ENCODE peak calls at places on chromosome 10, in eight cellular contexts. X is activated CD8-positive, alpha-beta T cell treated with anti-CD3 and anti-CD28 coated beads for 36 hours; A is upper lobe of right lung; B is A549; T is BE2C; K is coronary artery; R is OCI-LY7; V is tibial artery. L is an unnamed sample.

GRCh38 chr10:47354162-47354561 is 6.0 kb downstream of the RBP3 start:
- DNase-seq in R (no peak), V (peak; percentile 37), X (no peak), B (peak; percentile 45), K (no peak), A (no peak), T (no peak), L (no peak)

GRCh38 chr10:34407227-34407626 is 407.9 kb downstream of the PARD3 start:
- DNase-seq in B (peak; percentile 67), R (no peak), K (no peak), X (no peak), A (no peak), T (peak; percentile 71), V (no peak), L (peak; percentile 2)

GRCh38 chr10:42970451-42971250 is 106.2 kb upstream of the RET start:
- DNase-seq in B (no peak), V (peak; percentile 55), A (peak; percentile 61), T (peak; percentile 95), R (no peak), K (peak; percentile 67), X (no peak), L (no peak)

GRCh38 chr10:74486659-74487058 is 335.6 kb downstream of the ADK start:
- DNase-seq in X (no peak), B (no peak), V (no peak), T (no peak), R (no peak), A (no peak), K (no peak), L (no peak)

GRCh38 chr10:87659571-87660483 is at the start of gene PAPSS2:
- DNase-seq in V (peak; percentile 81), R (no peak), B (peak; percentile 75), A (peak; percentile 89), K (peak; percentile 81), X (peak; percentile 25), T (peak; percentile 58), L (peak; percentile 54)

GRCh38 chr10:96910488-96911395 is 78.6 kb downstream of the LCOR start:
- DNase-seq in B (peak; percentile 52), T (peak; percentile 8), R (peak; percentile 62), X (peak; percentile 15), K (no peak), A (no peak), V (no peak), L (peak; percentile 64)

GRCh38 chr10:77120012-77120411 is 517.6 kb downstream of the KCNMA1 start:
- DNase-seq in V (no peak), X (no peak), B (no peak), T (peak; percentile 30), R (no peak), K (no peak), A (no peak), L (no peak)

GRCh38 chr10:34078798-34079470 is 736.2 kb downstream of the PARD3 start:
- DNase-seq in B (no peak), X (no peak), T (no peak), V (peak; percentile 79), R (no peak), K (peak; percentile 86), A (no peak), L (no peak)

GRCh38 chr10:88163572-88163971 is 300.1 kb downstream of the PTEN start:
- DNase-seq in B (no peak), V (no peak), X (no peak), A (no peak), K (no peak), T (no peak), R (no peak), L (no peak)

GRCh38 chr10:6175329-6176055 is 27.2 kb upstream of the PFKFB3 start:
- DNase-seq in R (no peak), K (no peak), X (peak; percentile 16), T (no peak), V (no peak), B (no peak), A (peak; percentile 43), L (no peak)

GRCh38 chr10:61662794-61663259 is at the start of gene CABCOCO1:
- DNase-seq in K (peak; percentile 77), R (no peak), A (peak; percentile 88), V (peak; percentile 79), B (peak; percentile 84), X (no peak), T (no peak), L (no peak)

GRCh38 chr10:21158301-21158700 is 261.2 kb upstream of the NEBL start:
- DNase-seq in A (no peak), T (no peak), X (no peak), K (no peak), V (no peak), B (no peak), R (no peak), L (no peak)

GRCh38 chr10:68402271-68402670 is 4.8 kb downstream of the RUFY2 start:
- DNase-seq in V (no peak), R (no peak), K (no peak), A (no peak), B (no peak), T (no peak), X (no peak), L (no peak)

GRCh38 chr10:124217906-124218769 is 124.7 kb upstream of the CHST15 start:
- DNase-seq in A (no peak), V (no peak), R (peak; percentile 32), X (no peak), K (peak; percentile 58), T (no peak), B (no peak), L (no peak)
- TF ChIP-seq CTCF in A (no peak), V (no peak), R (peak; percentile 74), X (no peak), K (no peak), T (no peak), B (no peak), L (no peak)

DNA sequence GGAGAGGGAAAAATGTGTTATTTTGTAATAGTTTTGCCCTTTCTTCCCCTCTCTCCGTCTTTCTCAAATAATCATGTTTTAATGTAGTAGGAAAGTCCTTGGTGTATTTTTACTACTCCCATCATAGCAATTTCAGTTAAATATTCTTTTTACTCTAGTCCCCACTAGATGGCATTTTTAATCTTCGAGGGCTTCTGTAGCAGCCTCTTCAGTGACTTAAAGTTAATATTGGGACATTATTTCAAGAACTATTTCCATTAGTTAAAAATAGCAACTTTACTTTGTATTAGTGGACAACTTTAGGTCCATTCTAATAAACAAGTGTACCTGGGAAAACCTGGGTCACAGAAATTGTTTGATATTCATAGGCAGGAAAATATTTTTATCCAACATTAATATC is 23.0 kb downstream of the EDRF1 start:
- DNase-seq in T (no peak), V (no peak), X (no peak), R (peak; percentile 12), A (no peak), B (peak; percentile 2), K (no peak), L (no peak)
- TF ChIP-seq CTCF in T (no peak), V (no peak), X (no peak), R (peak; percentile 61), A (no peak), B (peak; percentile 42), K (no peak), L (no peak)

GRCh38 chr10:13845897-13846296 is 259.1 kb downstream of the PRPF18 start:
- DNase-seq in T (no peak), V (no peak), K (no peak), B (no peak), X (no peak), R (no peak), A (no peak), L (no peak)

GRCh38 chr10:13842119-13842518 is 255.4 kb downstream of the PRPF18 start:
- DNase-seq in A (no peak), R (no peak), B (no peak), T (no peak), K (no peak), V (no peak), X (no peak), L (no peak)

GRCh38 chr10:13848530-13849425 is 262.0 kb downstream of the PRPF18 start:
- DNase-seq in T (no peak), K (no peak), A (no peak), B (no peak), R (no peak), X (no peak), V (no peak), L (peak; percentile 58)

GRCh38 chr10:13847201-13847631 is 260.5 kb downstream of the PRPF18 start:
- DNase-seq in T (no peak), X (no peak), A (no peak), V (no peak), K (no peak), R (no peak), B (no peak), L (no peak)

GRCh38 chr10:13844651-13845050 is 257.9 kb downstream of the PRPF18 start:
- DNase-seq in T (no peak), V (no peak), X (no peak), K (no peak), A (no peak), B (no peak), R (no peak), L (no peak)
- TF ChIP-seq CTCF in T (no peak), V (no peak), X (no peak), K (no peak), A (no peak), B (no peak), R (no peak), L (no peak)

DNA sequence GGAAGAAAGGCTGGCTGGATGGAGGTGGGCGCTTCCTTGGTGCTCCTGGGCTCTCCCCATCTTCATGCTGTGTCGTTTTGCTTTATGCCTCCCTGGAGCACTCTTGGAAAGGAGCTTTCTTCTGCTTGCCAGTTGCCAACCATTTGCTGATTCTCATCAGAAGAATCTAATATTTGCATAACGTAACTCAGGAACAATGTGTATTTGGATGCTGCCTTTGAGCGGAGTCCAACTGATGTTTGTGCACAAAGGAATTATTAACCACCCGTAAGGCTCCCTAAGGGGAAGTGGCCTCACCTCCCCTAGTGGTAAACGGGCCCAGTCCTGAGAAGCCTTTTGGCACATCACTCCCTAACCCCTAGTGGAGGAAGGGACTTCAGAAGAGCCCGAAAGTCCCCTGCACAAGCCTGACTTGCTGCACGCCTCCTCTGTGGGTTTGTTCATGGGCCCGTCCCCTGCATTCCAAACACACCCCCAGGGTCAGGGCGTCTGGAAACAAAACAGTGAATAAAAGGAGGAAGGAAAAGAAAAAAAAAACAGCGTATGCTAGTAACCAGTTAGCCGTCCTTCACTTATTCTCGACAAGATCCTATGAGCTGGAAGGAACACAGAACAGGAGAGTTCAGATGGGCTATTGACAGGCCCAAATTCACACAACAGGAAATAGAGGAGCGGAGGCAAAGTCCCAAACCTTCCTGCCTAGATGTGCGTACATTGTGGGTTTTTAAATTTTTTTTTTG is 602.2 kb downstream of the LRMDA start:
- DNase-seq in A (no peak), R (no peak), K (no peak), T (no peak), X (no peak), V (no peak), B (peak; percentile 91), L (peak; percentile 5)
- TF ChIP-seq CTCF in A (no peak), R (no peak), K (no peak), T (no peak), X (no peak), V (no peak), B (no peak), L (no peak)

L was measured in GM12865.